ENCODE peak calls at places on chromosomes 13 and 19, in six cellular contexts. One of them, this sample, is unnamed.

GRCh38 chr13:30371649-30372265 is 50.5 kb upstream of the UBE2L5 start:
- DNase-seq in H9: no peak
- DNase-seq in IMR-90: peak
- DNase-seq in mesenchymal stem cell: peak
- DNase-seq in neuronal stem cell: no peak
- DNase-seq in trophoblast cell: no peak
- DNase-seq in this sample: no peak

GRCh38 chr19:18846862-18847515 is 15.2 kb downstream of the UPF1 start:
- DNase-seq in H9: peak
- DNase-seq in mesenchymal stem cell: peak
- DNase-seq in trophoblast cell: peak
- DNase-seq in IMR-90: peak
- DNase-seq in neuronal stem cell: peak
- DNase-seq in this sample: peak

GRCh38 chr19:27971071-27971470 is 1241.9 kb downstream of the UQCRFS1 start:
- DNase-seq in neuronal stem cell: peak
- DNase-seq in IMR-90: no peak
- DNase-seq in H9: peak
- DNase-seq in mesenchymal stem cell: no peak
- DNase-seq in trophoblast cell: peak
- DNase-seq in this sample: no peak

GRCh38 chr13:107450426-107450825 is 764.9 kb downstream of the LIG4 start:
- DNase-seq in IMR-90: peak
- DNase-seq in H9: no peak
- DNase-seq in neuronal stem cell: no peak
- DNase-seq in mesenchymal stem cell: no peak
- DNase-seq in trophoblast cell: no peak
- DNase-seq in this sample: no peak

GRCh38 chr19:54572696-54573311 is 786 bp upstream of the LILRA2 start:
- DNase-seq in trophoblast cell: no peak
- DNase-seq in mesenchymal stem cell: no peak
- DNase-seq in IMR-90: no peak
- DNase-seq in H9: no peak
- DNase-seq in neuronal stem cell: no peak
- DNase-seq in this sample: no peak

GRCh38 chr19:38721977-38722773 is 22.1 kb downstream of the CAPN12 start:
- DNase-seq in mesenchymal stem cell: no peak
- DNase-seq in trophoblast cell: no peak
- DNase-seq in IMR-90: no peak
- DNase-seq in neuronal stem cell: peak
- DNase-seq in H9: no peak
- DNase-seq in this sample: no peak

GRCh38 chr19:18418034-18418724 is 1.0 kb upstream of the SSBP4 start:
- DNase-seq in neuronal stem cell: no peak
- DNase-seq in mesenchymal stem cell: no peak
- DNase-seq in H9: no peak
- DNase-seq in trophoblast cell: no peak
- DNase-seq in IMR-90: no peak
- DNase-seq in this sample: no peak

GRCh38 chr19:3080281-3080680 is 13.9 kb upstream of the GNA11 start:
- DNase-seq in H9: no peak
- DNase-seq in mesenchymal stem cell: no peak
- DNase-seq in trophoblast cell: no peak
- DNase-seq in neuronal stem cell: no peak
- DNase-seq in IMR-90: peak
- DNase-seq in this sample: no peak

GRCh38 chr13:92390217-92390616 is 836.4 kb upstream of the GPC6 start:
- DNase-seq in IMR-90: no peak
- DNase-seq in mesenchymal stem cell: peak
- DNase-seq in trophoblast cell: no peak
- DNase-seq in H9: no peak
- DNase-seq in neuronal stem cell: no peak
- DNase-seq in this sample: no peak

GRCh38 chr19:29681422-29682235 is 16.4 kb downstream of the PLEKHF1 start:
- DNase-seq in neuronal stem cell: no peak
- DNase-seq in mesenchymal stem cell: no peak
- DNase-seq in IMR-90: no peak
- DNase-seq in H9: no peak
- DNase-seq in trophoblast cell: no peak
- DNase-seq in this sample: no peak

GRCh38 chr19:8517551-8518442 is 3.8 kb upstream of the ZNF414 start:
- DNase-seq in trophoblast cell: peak
- DNase-seq in IMR-90: no peak
- DNase-seq in neuronal stem cell: no peak
- DNase-seq in mesenchymal stem cell: peak
- DNase-seq in H9: no peak
- DNase-seq in this sample: no peak

GRCh38 chr19:19451429-19452240 is 46.2 kb downstream of the GATAD2A start:
- DNase-seq in IMR-90: no peak
- DNase-seq in H9: no peak
- DNase-seq in neuronal stem cell: no peak
- DNase-seq in mesenchymal stem cell: no peak
- DNase-seq in trophoblast cell: no peak
- DNase-seq in this sample: no peak

GRCh38 chr19:50719566-50719965 is at the start of gene SHANK1:
- DNase-seq in neuronal stem cell: no peak
- DNase-seq in IMR-90: peak
- DNase-seq in mesenchymal stem cell: no peak
- DNase-seq in H9: peak
- DNase-seq in trophoblast cell: no peak
- DNase-seq in this sample: peak

GRCh38 chr13:91249370-91249769 is 98.1 kb upstream of the MIR17HG start:
- DNase-seq in mesenchymal stem cell: no peak
- DNase-seq in trophoblast cell: no peak
- DNase-seq in H9: no peak
- DNase-seq in IMR-90: no peak
- DNase-seq in neuronal stem cell: no peak
- DNase-seq in this sample: no peak

GRCh38 chr19:21352830-21353229 is 6.0 kb upstream of the ZNF738 start:
- DNase-seq in mesenchymal stem cell: no peak
- DNase-seq in neuronal stem cell: no peak
- DNase-seq in trophoblast cell: no peak
- DNase-seq in IMR-90: no peak
- DNase-seq in H9: no peak
- DNase-seq in this sample: no peak

GRCh38 chr13:113596321-113597200 is 12.0 kb downstream of the TFDP1 start:
- DNase-seq in IMR-90: no peak
- DNase-seq in H9: peak
- DNase-seq in neuronal stem cell: no peak
- DNase-seq in trophoblast cell: no peak
- DNase-seq in mesenchymal stem cell: no peak
- DNase-seq in this sample: no peak

GRCh38 chr13:87147076-87147475 is 524.1 kb upstream of the SLITRK5 start:
- DNase-seq in mesenchymal stem cell: peak
- DNase-seq in neuronal stem cell: no peak
- DNase-seq in IMR-90: peak
- DNase-seq in trophoblast cell: no peak
- DNase-seq in H9: no peak
- DNase-seq in this sample: no peak

GRCh38 chr13:22080832-22081231 is 410.0 kb downstream of the FGF9 start:
- DNase-seq in mesenchymal stem cell: no peak
- DNase-seq in trophoblast cell: no peak
- DNase-seq in neuronal stem cell: no peak
- DNase-seq in H9: peak
- DNase-seq in IMR-90: no peak
- DNase-seq in this sample: no peak

GRCh38 chr13:40615619-40616018 is 50.8 kb downstream of the FOXO1 start:
- DNase-seq in neuronal stem cell: no peak
- DNase-seq in mesenchymal stem cell: no peak
- DNase-seq in H9: no peak
- DNase-seq in IMR-90: no peak
- DNase-seq in trophoblast cell: no peak
- DNase-seq in this sample: no peak

GRCh38 chr13:40613954-40614353 is 52.5 kb downstream of the FOXO1 start:
- DNase-seq in neuronal stem cell: no peak
- DNase-seq in H9: no peak
- DNase-seq in IMR-90: no peak
- DNase-seq in trophoblast cell: no peak
- DNase-seq in mesenchymal stem cell: no peak
- DNase-seq in this sample: no peak

GRCh38 chr13:40619479-40619814 is 47.0 kb downstream of the FOXO1 start:
- DNase-seq in neuronal stem cell: no peak
- DNase-seq in H9: no peak
- DNase-seq in IMR-90: no peak
- DNase-seq in mesenchymal stem cell: no peak
- DNase-seq in trophoblast cell: no peak
- DNase-seq in this sample: no peak

GRCh38 chr13:40618581-40619478 is 47.6 kb downstream of the FOXO1 start:
- DNase-seq in IMR-90: no peak
- DNase-seq in trophoblast cell: peak
- DNase-seq in neuronal stem cell: no peak
- DNase-seq in mesenchymal stem cell: no peak
- DNase-seq in H9: no peak
- DNase-seq in this sample: no peak

GRCh38 chr13:40617801-40618356 is 48.6 kb downstream of the FOXO1 start:
- DNase-seq in H9: no peak
- DNase-seq in trophoblast cell: peak
- DNase-seq in IMR-90: no peak
- DNase-seq in mesenchymal stem cell: no peak
- DNase-seq in neuronal stem cell: no peak
- DNase-seq in this sample: no peak
- H4K91ac ChIP-seq in H9: no peak
- H4K91ac ChIP-seq in trophoblast cell: no peak
- H4K91ac ChIP-seq in IMR-90: no peak
- H4K91ac ChIP-seq in mesenchymal stem cell: no peak
- H4K91ac ChIP-seq in neuronal stem cell: no peak
- H4K91ac ChIP-seq in this sample: no peak

GRCh38 chr19:947090-947706 is 21.4 kb downstream of the ARID3A start:
- DNase-seq in neuronal stem cell: no peak
- DNase-seq in mesenchymal stem cell: no peak
- DNase-seq in H9: no peak
- DNase-seq in trophoblast cell: no peak
- DNase-seq in IMR-90: no peak
- DNase-seq in this sample: no peak

GRCh38 chr19:945401-946252 is 19.8 kb downstream of the ARID3A start:
- DNase-seq in neuronal stem cell: no peak
- DNase-seq in mesenchymal stem cell: no peak
- DNase-seq in H9: no peak
- DNase-seq in IMR-90: no peak
- DNase-seq in trophoblast cell: no peak
- DNase-seq in this sample: no peak

GRCh38 chr19:944171-944567 is 18.3 kb downstream of the ARID3A start:
- DNase-seq in trophoblast cell: no peak
- DNase-seq in IMR-90: no peak
- DNase-seq in mesenchymal stem cell: no peak
- DNase-seq in neuronal stem cell: no peak
- DNase-seq in H9: no peak
- DNase-seq in this sample: no peak

GRCh38 chr19:943551-944170 is 17.8 kb downstream of the ARID3A start:
- DNase-seq in IMR-90: no peak
- DNase-seq in neuronal stem cell: no peak
- DNase-seq in H9: no peak
- DNase-seq in trophoblast cell: no peak
- DNase-seq in mesenchymal stem cell: no peak
- DNase-seq in this sample: no peak

GRCh38 chr19:944663-945241 is 18.9 kb downstream of the ARID3A start:
- DNase-seq in neuronal stem cell: no peak
- DNase-seq in trophoblast cell: no peak
- DNase-seq in H9: no peak
- DNase-seq in mesenchymal stem cell: no peak
- DNase-seq in IMR-90: no peak
- DNase-seq in this sample: no peak
- H4K91ac ChIP-seq in neuronal stem cell: no peak
- H4K91ac ChIP-seq in trophoblast cell: no peak
- H4K91ac ChIP-seq in H9: no peak
- H4K91ac ChIP-seq in mesenchymal stem cell: no peak
- H4K91ac ChIP-seq in IMR-90: no peak
- H4K91ac ChIP-seq in this sample: no peak

DNA sequence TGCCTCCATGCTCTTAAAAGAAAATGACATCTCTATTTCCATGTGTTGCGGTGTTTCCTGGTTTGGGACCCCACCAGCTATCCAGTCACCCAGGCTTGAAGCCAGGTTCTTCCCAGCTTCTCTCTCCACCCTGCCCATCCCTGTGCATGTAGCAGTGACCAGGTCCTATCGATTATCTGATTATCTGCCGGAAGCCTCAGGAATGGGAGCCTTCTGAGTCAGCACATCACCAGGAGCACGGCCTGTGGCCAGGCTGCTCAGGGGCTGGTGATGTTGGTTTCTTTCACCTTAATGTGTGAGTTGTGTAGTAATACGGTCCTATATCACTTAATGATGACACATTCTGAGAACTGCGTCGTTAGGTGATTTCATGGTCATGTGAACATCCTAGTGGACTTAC is 33.7 kb downstream of the PPP1R37 start:
- DNase-seq in neuronal stem cell: no peak
- DNase-seq in trophoblast cell: no peak
- DNase-seq in H9: no peak
- DNase-seq in IMR-90: no peak
- DNase-seq in mesenchymal stem cell: no peak
- DNase-seq in this sample: no peak
- H4K91ac ChIP-seq in neuronal stem cell: no peak
- H4K91ac ChIP-seq in trophoblast cell: no peak
- H4K91ac ChIP-seq in H9: no peak
- H4K91ac ChIP-seq in IMR-90: no peak
- H4K91ac ChIP-seq in mesenchymal stem cell: no peak
- H4K91ac ChIP-seq in this sample: no peak

GRCh38 chr19:9727644-9728043 is 40.9 kb downstream of the ZNF846 start:
- DNase-seq in H9: no peak
- DNase-seq in trophoblast cell: no peak
- DNase-seq in mesenchymal stem cell: no peak
- DNase-seq in neuronal stem cell: no peak
- DNase-seq in IMR-90: no peak
- DNase-seq in this sample: no peak
- H4K91ac ChIP-seq in H9: no peak
- H4K91ac ChIP-seq in trophoblast cell: no peak
- H4K91ac ChIP-seq in mesenchymal stem cell: peak
- H4K91ac ChIP-seq in neuronal stem cell: no peak
- H4K91ac ChIP-seq in IMR-90: no peak
- H4K91ac ChIP-seq in this sample: no peak

DNA sequence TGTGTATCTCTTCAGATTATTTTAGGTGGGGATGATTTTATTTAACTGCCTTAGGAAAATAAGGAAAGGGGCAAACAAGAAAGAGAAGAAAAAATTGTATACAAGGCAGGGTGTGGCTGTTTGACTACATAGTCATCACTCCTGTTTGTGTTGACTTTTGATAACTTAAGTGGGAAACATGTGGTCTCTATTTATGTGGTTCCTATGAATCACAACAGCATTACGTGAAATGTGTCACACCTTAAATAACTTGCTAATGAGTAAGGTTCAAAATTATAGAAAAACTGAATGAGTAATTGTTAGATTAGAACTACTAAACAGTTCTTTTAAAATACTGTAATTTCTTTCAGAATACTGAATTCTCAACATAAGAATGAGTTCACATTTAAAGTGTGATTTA is 69.3 kb downstream of the LMO7 start:
- DNase-seq in IMR-90: peak
- DNase-seq in H9: no peak
- DNase-seq in trophoblast cell: peak
- DNase-seq in neuronal stem cell: no peak
- DNase-seq in mesenchymal stem cell: peak
- DNase-seq in this sample: no peak
- H4K91ac ChIP-seq in IMR-90: no peak
- H4K91ac ChIP-seq in H9: no peak
- H4K91ac ChIP-seq in trophoblast cell: no peak
- H4K91ac ChIP-seq in neuronal stem cell: no peak
- H4K91ac ChIP-seq in mesenchymal stem cell: no peak
- H4K91ac ChIP-seq in this sample: no peak

DNA sequence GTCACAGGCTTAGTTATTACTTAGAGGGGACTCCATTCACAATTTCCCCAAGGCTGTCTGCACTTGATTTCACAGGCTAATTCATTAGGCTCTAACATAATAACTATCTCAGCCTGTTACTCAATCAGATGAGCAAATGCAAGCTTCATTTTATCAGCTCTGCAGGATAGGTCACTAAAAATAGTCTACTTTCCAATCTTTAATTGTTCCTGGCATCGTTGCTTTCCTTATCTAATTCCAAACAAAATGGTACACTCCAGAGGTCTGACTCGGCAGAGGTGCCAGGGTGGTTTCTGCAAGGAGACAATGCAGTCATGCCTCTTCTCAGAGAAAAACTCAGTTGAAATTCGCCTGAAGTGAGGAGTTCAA is 69.8 kb upstream of the SLC15A1 start:
- DNase-seq in IMR-90: peak
- DNase-seq in H9: no peak
- DNase-seq in neuronal stem cell: no peak
- DNase-seq in mesenchymal stem cell: peak
- DNase-seq in trophoblast cell: no peak
- DNase-seq in this sample: no peak
- H4K91ac ChIP-seq in IMR-90: no peak
- H4K91ac ChIP-seq in H9: no peak
- H4K91ac ChIP-seq in neuronal stem cell: no peak
- H4K91ac ChIP-seq in mesenchymal stem cell: no peak
- H4K91ac ChIP-seq in trophoblast cell: no peak
- H4K91ac ChIP-seq in this sample: no peak

This sample was measured in H1.